ENCODE peak calls at places on chromosomes 7 and 10, in four cellular contexts. S is mesenchymal stem cell, T is H1, I is IMR-90. P is an unnamed sample.

GRCh38 chr7:22156205-22156604 is 200.7 kb downstream of the RAPGEF5 start:
- DNase-seq in S (peak), T (no peak), I (peak), P (no peak)

GRCh38 chr7:32858648-32859047 is 32.9 kb downstream of the KBTBD2 start:
- DNase-seq in S (no peak), T (no peak), I (no peak), P (no peak)

GRCh38 chr10:132247943-132248342 is 59.8 kb downstream of the STK32C start:
- DNase-seq in S (no peak), T (no peak), I (no peak), P (no peak)

GRCh38 chr7:152902870-152903860 is 143.6 kb downstream of the ACTR3B start:
- DNase-seq in S (no peak), T (no peak), I (no peak), P (no peak)

GRCh38 chr10:133396035-133396624 is 2.2 kb downstream of the MTG1 start:
- DNase-seq in S (no peak), T (no peak), I (no peak), P (no peak)

GRCh38 chr7:112184455-112184854 is 21.7 kb downstream of the DOCK4 start:
- DNase-seq in S (no peak), T (no peak), I (no peak), P (no peak)

GRCh38 chr10:21534611-21535493 is 820 bp downstream of the MLLT10 start:
- DNase-seq in S (peak), T (peak), I (peak), P (no peak)

GRCh38 chr10:34995925-34996324 is 94.2 kb downstream of the CUL2 start:
- DNase-seq in S (no peak), T (peak), I (no peak), P (no peak)

GRCh38 chr7:93055543-93056107 is 62.2 kb downstream of the SAMD9 start:
- DNase-seq in S (peak), T (no peak), I (peak), P (no peak)

GRCh38 chr7:12821746-12822145 is 134.3 kb downstream of the ARL4A start:
- DNase-seq in S (no peak), T (no peak), I (no peak), P (no peak)

GRCh38 chr7:105723582-105723981 is 142.3 kb upstream of the EFCAB10 start:
- DNase-seq in S (no peak), T (no peak), I (no peak), P (peak)

GRCh38 chr7:151440799-151441443 is 980 bp upstream of the CRYGN start:
- DNase-seq in S (no peak), T (no peak), I (no peak), P (no peak)

GRCh38 chr10:116741391-116742351 is 695 bp downstream of the HSPA12A start:
- DNase-seq in S (peak), T (peak), I (no peak), P (no peak)

GRCh38 chr7:73995821-73996511 is 32.0 kb upstream of the ELN start:
- DNase-seq in S (no peak), T (no peak), I (no peak), P (no peak)

GRCh38 chr7:1542841-1543747 is 12.6 kb downstream of the MAFK start:
- DNase-seq in S (no peak), T (no peak), I (no peak), P (no peak)

GRCh38 chr7:44986218-44987053 is 7.6 kb upstream of the MYO1G start:
- DNase-seq in S (peak), T (peak), I (peak), P (peak)
- H4K8ac ChIP-seq in S (peak), T (peak), I (peak), P (peak)

DNA sequence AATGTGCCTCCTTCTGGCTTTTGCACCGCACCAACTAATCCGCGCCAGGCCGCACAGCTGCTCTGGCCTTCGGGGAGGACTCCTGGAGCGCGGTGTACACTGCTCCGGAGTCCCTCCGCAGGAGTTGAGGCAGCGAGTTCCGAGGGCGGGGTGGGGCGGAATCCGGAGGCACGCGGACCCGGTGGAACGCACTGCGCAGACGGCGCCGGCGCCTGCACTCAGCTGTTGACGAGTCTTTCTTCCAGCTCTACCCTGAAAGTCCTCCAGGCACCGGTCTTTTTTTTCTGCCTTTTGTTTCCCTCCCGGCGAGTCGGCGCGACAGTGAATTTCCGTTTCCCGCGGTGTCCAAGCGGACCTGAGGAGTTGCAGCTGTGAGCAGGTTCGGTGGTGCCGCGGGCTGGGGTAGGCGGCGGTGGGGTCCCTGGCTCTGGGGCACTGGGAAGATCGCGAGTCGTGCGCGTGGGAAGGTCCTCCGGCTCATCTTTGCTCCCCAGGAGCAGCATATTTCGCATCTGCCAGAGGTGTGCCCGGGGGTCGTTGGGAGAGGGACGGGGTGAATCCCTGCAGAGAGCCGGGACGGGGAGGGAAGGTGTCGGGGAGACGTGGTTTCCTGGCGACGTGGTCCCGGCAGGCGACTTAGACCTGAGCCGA is 44.1 kb downstream of the SFTPD start:
- DNase-seq in S (peak), T (peak), I (peak), P (peak)
- H4K8ac ChIP-seq in S (peak), T (peak), I (peak), P (no peak)

DNA sequence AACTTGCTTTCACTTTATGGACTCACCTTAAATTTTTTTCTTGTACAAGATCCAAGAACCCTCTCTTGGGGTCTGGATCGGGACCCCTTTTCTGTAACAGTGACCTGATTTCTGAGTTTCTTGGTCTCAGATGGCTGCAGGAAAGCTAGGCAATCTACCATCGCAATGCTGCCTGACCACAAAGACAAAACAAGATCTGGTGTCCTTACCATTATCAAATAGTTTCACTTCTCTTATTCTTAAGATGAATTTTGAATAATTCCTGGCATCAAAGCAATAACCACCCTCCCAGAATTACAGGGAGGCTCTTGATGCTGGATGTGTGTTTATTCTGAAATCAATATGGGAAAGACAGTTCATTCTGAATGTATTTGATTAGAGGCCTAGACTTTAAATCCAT is 77.4 kb upstream of the FRMD4A start:
- DNase-seq in S (no peak), T (no peak), I (no peak), P (no peak)
- H4K8ac ChIP-seq in S (no peak), T (no peak), I (peak), P (no peak)

GRCh38 chr10:110225756-110226554 is 18.6 kb downstream of the MXI1 start:
- DNase-seq in S (peak), T (peak), I (peak), P (peak)
- H4K8ac ChIP-seq in S (peak), T (peak), I (peak), P (no peak)

DNA sequence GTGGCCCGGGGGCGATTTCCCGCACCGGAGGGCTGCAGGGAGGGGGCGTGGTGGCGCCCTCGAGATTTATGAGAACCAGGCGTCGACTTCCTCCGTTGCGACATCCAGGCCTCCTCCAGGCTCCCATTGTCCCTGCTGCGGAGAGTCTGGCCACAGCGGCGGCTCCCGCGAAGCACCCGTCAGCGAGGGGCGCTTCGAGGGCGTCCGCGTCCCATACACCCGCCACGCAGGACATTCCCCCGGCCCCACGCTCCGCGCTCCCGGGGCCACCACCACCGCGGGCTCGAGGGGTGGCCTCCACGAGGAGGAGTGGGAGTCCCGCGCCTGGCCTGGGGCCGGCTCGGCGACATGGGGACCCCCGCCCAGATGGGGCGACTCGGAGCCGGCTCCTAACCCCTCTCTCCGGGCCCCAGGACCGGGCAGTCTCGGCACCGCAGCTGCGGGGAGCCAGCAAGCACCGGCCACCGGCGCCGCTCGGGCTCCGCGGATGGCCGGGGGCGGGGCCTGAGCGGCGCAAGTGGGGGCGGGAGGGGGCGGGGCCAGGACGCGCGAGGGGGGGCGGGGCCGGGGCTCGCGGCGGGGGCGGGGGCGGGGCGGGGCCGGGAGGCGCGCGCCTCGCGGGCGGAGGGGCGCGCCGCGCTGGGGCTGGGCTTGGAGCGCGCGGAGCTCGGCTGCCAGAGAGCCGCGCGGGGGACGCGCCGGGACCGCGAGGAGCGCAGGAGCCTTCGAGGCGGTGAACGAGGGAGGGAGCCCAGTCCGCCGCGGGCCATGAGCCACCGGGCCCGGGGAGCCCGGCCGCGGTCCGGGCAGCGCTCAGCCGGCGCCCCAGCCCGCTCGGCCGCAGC is at the start of gene SH2B2:
- DNase-seq in S (peak), T (peak), I (peak), P (peak)
- H4K8ac ChIP-seq in S (peak), T (peak), I (peak), P (peak)

GRCh38 chr10:86855503-86855902 is 99.1 kb downstream of the BMPR1A start:
- DNase-seq in S (no peak), T (no peak), I (no peak), P (no peak)

GRCh38 chr10:86856156-86856555 is 99.7 kb downstream of the BMPR1A start:
- DNase-seq in S (no peak), T (no peak), I (no peak), P (no peak)

GRCh38 chr10:86861351-86861750 is 96.1 kb downstream of the MMRN2 start:
- DNase-seq in S (no peak), T (no peak), I (no peak), P (no peak)

GRCh38 chr10:86862373-86862772 is 95.0 kb downstream of the MMRN2 start:
- DNase-seq in S (no peak), T (no peak), I (no peak), P (no peak)

GRCh38 chr10:86857097-86857825 is 100.2 kb downstream of the MMRN2 start:
- DNase-seq in S (peak), T (no peak), I (peak), P (no peak)
- H4K8ac ChIP-seq in S (no peak), T (no peak), I (peak), P (no peak)

GRCh38 chr7:28891192-28891872 is 66.8 kb downstream of the TRIL start:
- DNase-seq in S (no peak), T (peak), I (no peak), P (no peak)
- H4K8ac ChIP-seq in S (no peak), T (peak), I (no peak), P (no peak)

GRCh38 chr10:405648-406047 is 270.4 kb downstream of the ZMYND11 start:
- DNase-seq in S (no peak), T (no peak), I (no peak), P (no peak)
- H4K8ac ChIP-seq in S (no peak), T (no peak), I (peak), P (no peak)

GRCh38 chr10:60733826-60734225 is 44.5 kb upstream of the CDK1 start:
- DNase-seq in S (peak), T (peak), I (no peak), P (no peak)
- H4K8ac ChIP-seq in S (peak), T (no peak), I (no peak), P (no peak)

P was measured in neuronal stem cell.